ENCODE peak calls at places on chromosomes 11 and 22, in nine cellular contexts. T is CD8-positive, alpha-beta memory T cell; U is naive thymus-derived CD4-positive, alpha-beta T cell; H is cardiac muscle cell; E is upper lobe of left lung; J is Peyer's patch; N is heart left ventricle; V is PC-3; S is IMR-90. K is an unnamed sample.

GRCh38 chr11:112361396-112361795 is 100.7 kb upstream of the PLET1 start:
- DNase-seq in T (no peak), U (no peak), H (no peak), E (no peak), J (no peak), N (no peak), V (no peak), S (no peak), K (no peak)

GRCh38 chr11:20369816-20370215 is 6.3 kb downstream of the HTATIP2 start:
- DNase-seq in T (no peak), U (no peak), H (no peak), E (no peak), J (no peak), N (no peak), V (no peak), S (no peak), K (no peak)

GRCh38 chr11:131710511-131710910 is 340.1 kb downstream of the NTM start:
- DNase-seq in T (no peak), U (no peak), H (no peak), E (no peak), J (no peak), N (no peak), V (peak; percentile 7), S (peak; percentile 38), K (no peak)

GRCh38 chr22:26953380-26953807 is 296.0 kb downstream of the MIAT start:
- DNase-seq in T (no peak), U (no peak), H (no peak), E (no peak), J (no peak), N (no peak), V (no peak), S (no peak), K (no peak)

GRCh38 chr11:43376594-43376993 is 17.9 kb downstream of the TTC17 start:
- DNase-seq in T (no peak), U (no peak), H (no peak), E (no peak), J (no peak), N (no peak), V (peak; percentile 86), S (peak; percentile 90), K (no peak)

GRCh38 chr11:17979770-17980371 is 33.0 kb downstream of the SERGEF start:
- DNase-seq in T (peak; percentile 55), U (peak; percentile 5), H (peak; percentile 58), E (no peak), J (peak; percentile 23), N (no peak), V (peak; percentile 61), S (peak; percentile 5), K (no peak)

GRCh38 chr11:72970557-72971118 is 156.4 kb downstream of the ATG16L2 start:
- DNase-seq in T (no peak), U (no peak), H (no peak), E (no peak), J (no peak), N (no peak), V (no peak), S (peak; percentile 20), K (no peak)

GRCh38 chr11:120334894-120335462 is 1.2 kb upstream of the ARHGEF12 start:
- DNase-seq in T (peak; percentile 69), U (peak; percentile 38), H (peak; percentile 69), E (no peak), J (peak; percentile 69), N (peak; percentile 72), V (peak; percentile 96), S (peak; percentile 94), K (no peak)

GRCh38 chr11:115334932-115335788 is 169.1 kb downstream of the CADM1 start:
- DNase-seq in T (no peak), U (no peak), H (peak; percentile 34), E (no peak), J (no peak), N (no peak), V (peak; percentile 63), S (peak; percentile 52), K (no peak)

GRCh38 chr11:102666331-102666957 is 39.1 kb downstream of the MMP27 start:
- DNase-seq in T (no peak), U (peak; percentile 4), H (peak; percentile 64), E (no peak), J (no peak), N (no peak), V (peak; percentile 79), S (peak; percentile 60), K (no peak)

GRCh38 chr11:1826552-1827094 is 8.2 kb upstream of the SYT8 start:
- DNase-seq in T (no peak), U (no peak), H (no peak), E (peak; percentile 47), J (no peak), N (no peak), V (peak; percentile 43), S (peak; percentile 59), K (no peak)

GRCh38 chr11:35647535-35648092 is 15.0 kb upstream of the TRIM44 start:
- DNase-seq in T (no peak), U (no peak), H (no peak), E (no peak), J (no peak), N (no peak), V (no peak), S (no peak), K (no peak)

GRCh38 chr22:40178417-40179409 is 988 bp downstream of the TNRC6B start:
- DNase-seq in T (no peak), U (peak; percentile 20), H (peak; percentile 59), E (no peak), J (peak; percentile 49), N (no peak), V (peak; percentile 20), S (peak; percentile 57), K (peak; percentile 28)

GRCh38 chr11:70490723-70491558 is 92.6 kb downstream of the CTTN start:
- DNase-seq in T (peak; percentile 39), U (no peak), H (no peak), E (no peak), J (no peak), N (no peak), V (no peak), S (no peak), K (peak; percentile 2)

GRCh38 chr11:129637983-129638776 is 177.5 kb upstream of the TMEM45B start:
- DNase-seq in T (no peak), U (no peak), H (no peak), E (no peak), J (no peak), N (no peak), V (peak; percentile 53), S (no peak), K (no peak)

GRCh38 chr11:73507086-73507485 is 90.8 kb downstream of the FAM168A start:
- DNase-seq in T (no peak), U (no peak), H (no peak), E (no peak), J (no peak), N (no peak), V (no peak), S (peak; percentile 72), K (no peak)

GRCh38 chr11:68840661-68841653 is 759 bp downstream of the CPT1A start:
- DNase-seq in T (peak; percentile 55), U (no peak), H (peak; percentile 33), E (peak; percentile 93), J (peak; percentile 65), N (peak; percentile 57), V (peak; percentile 59), S (peak; percentile 31), K (peak; percentile 59)

GRCh38 chr22:27377901-27378300 is 423.7 kb downstream of the MN1 start:
- DNase-seq in T (no peak), U (no peak), H (no peak), E (no peak), J (no peak), N (no peak), V (no peak), S (no peak), K (no peak)

DNA sequence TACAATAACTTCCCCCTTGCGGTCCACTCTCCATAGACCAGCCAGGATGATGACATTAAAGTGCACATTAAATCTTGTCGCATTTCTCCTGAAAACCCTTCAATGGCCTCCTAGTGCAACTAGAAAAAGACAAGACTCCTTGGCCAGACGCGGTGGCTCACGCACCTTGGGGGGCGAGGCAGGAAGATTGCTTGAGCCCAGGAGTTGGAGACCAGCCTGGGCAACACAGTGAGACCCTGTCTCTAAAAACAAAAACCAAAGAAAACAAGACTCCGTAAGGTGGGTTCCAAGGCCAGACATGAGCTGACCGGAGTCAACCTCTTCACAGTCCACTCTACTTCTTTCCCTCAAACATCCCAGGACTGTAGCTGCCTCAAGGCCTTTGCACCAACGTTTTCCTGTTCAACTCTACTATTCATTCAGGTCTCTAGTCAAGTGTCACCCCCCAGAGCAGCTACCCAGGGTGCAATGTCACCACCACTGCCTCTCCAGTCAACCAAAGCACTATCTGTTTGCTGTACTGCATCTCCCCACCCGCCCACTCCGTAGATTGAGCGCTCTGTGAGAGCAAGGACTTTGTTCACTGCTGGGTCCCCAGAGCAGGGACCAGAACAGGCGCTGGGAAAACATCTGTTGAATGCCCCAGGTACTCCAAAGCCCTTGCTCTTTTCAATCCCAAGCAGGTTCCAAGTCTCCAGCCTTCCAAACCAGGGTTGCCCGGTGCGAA is 739 bp downstream of the ZMAT5 start:
- DNase-seq in T (no peak), U (no peak), H (peak; percentile 20), E (no peak), J (no peak), N (no peak), V (no peak), S (no peak), K (no peak)
- H3K27ac ChIP-seq in T (peak overlapping the region; percentile 80), U (peak overlapping the region; percentile 88), H (peak overlapping the region; percentile 65), E (peak overlapping the region; percentile 93), J (peak overlapping the region; percentile 86), N (peak overlapping the region; percentile 88), V (peak overlapping the region; percentile 59), S (peak overlapping the region; percentile 69), K (peak overlapping the region; percentile 98)

GRCh38 chr22:19719488-19720021 is 3.8 kb upstream of the GP1BB start:
- DNase-seq in T (no peak), U (no peak), H (no peak), E (peak; percentile 34), J (no peak), N (no peak), V (no peak), S (no peak), K (no peak)
- H3K4me3 ChIP-seq in T (no peak overlapping the region), U (no peak overlapping the region), H (peak overlapping the region; percentile 58), E (peak overlapping the region; percentile 68), J (no peak overlapping the region), N (peak overlapping the region; percentile 76), V (no peak overlapping the region), S (no peak overlapping the region), K (peak overlapping the region; percentile 80)

DNA sequence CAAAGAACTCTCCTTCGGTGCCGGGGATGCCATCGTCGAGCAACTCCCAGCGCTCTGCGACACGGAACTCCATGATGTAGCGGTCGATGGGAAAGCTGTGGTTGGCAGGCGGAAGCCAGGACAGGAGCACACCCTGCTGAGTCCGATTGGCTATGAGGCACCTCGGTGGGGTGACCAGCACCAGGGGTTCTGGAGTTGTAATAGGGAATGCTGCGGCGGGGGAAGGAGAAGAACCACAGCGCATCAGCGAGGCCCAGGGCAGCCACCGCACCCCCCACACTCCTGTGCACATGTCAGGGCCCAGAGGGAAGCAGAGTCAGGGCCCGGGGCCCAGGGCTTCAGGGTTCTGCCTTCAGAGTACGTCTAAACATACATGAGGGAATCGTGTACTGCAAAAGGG is 31.0 kb downstream of the IGSF9B start:
- DNase-seq in T (no peak), U (no peak), H (no peak), E (no peak), J (no peak), N (no peak), V (no peak), S (no peak), K (no peak)
- H3K36me3 ChIP-seq in T (no peaks in the 10 kb centered on the region), U (no peaks in the 10 kb centered on the region), H (no peaks in the 10 kb centered on the region), E (no peaks in the 10 kb centered on the region), J (no peaks in the 10 kb centered on the region), N (peaks cover 70% of the 10 kb centered on the region), V (no peaks in the 10 kb centered on the region), S (no peaks in the 10 kb centered on the region), K (peaks cover 83% of the 10 kb centered on the region)

GRCh38 chr22:32430352-32430751 is 18.3 kb upstream of the RTCB start:
- DNase-seq in T (no peak), U (no peak), H (no peak), E (no peak), J (no peak), N (no peak), V (no peak), S (no peak), K (no peak)
- H3K27ac ChIP-seq in T (no peak overlapping the region), U (no peak overlapping the region), H (no peak overlapping the region), E (no peak overlapping the region), J (no peak overlapping the region), N (no peak overlapping the region), V (no peak overlapping the region), S (no peak overlapping the region), K (no peak overlapping the region)